ENCODE peak calls at places on chromosomes 3 and 15, in ten cellular contexts. S, Y, K, N, G, Q, Z, W, U and E are unnamed samples.

GRCh38 chr3:38662544-38662943 is 13.1 kb upstream of the SCN5A start:
- DNase-seq in Y (peak; percentile 84), Z (peak; percentile 32), G (peak; percentile 57), S (no peak), K (no peak), U (no peak), Q (no peak), W (no peak), N (no peak), E (no peak)

GRCh38 chr15:58604455-58604923 is 145.0 kb downstream of the ADAM10 start:
- DNase-seq in U (no peak), Y (peak; percentile 81), W (no peak), N (no peak), G (no peak), Z (no peak), Q (no peak), K (no peak), S (no peak), E (no peak)

GRCh38 chr3:195075199-195075940 is 195.6 kb downstream of the XXYLT1 start:
- DNase-seq in W (no peak), Y (no peak), S (no peak), G (peak; percentile 18), U (no peak), Q (peak; percentile 23), K (peak; percentile 42), N (no peak), Z (no peak), E (no peak)

GRCh38 chr3:11145888-11146287 is 8.4 kb upstream of the HRH1 start:
- DNase-seq in G (peak; percentile 96), N (no peak), K (no peak), Z (peak; percentile 79), W (no peak), S (no peak), U (no peak), Y (peak; percentile 96), Q (no peak), E (peak; percentile 75)

GRCh38 chr3:9076985-9077384 is 113.7 kb upstream of the RAD18 start:
- DNase-seq in U (no peak), Y (no peak), G (no peak), N (no peak), K (no peak), S (no peak), Q (no peak), Z (no peak), W (no peak), E (no peak)

GRCh38 chr3:187667526-187667925 is 2.7 kb downstream of the SST start:
- DNase-seq in Y (no peak), S (no peak), G (no peak), W (peak; percentile 30), K (no peak), Q (no peak), N (no peak), U (no peak), Z (no peak), E (no peak)

GRCh38 chr3:184300377-184300717 is 1.3 kb downstream of the PSMD2 start:
- DNase-seq in W (no peak), U (no peak), G (peak; percentile 82), Q (no peak), K (no peak), N (no peak), Z (peak; percentile 84), S (no peak), Y (peak; percentile 86), E (no peak)

GRCh38 chr15:52414936-52415335 is 113.7 kb downstream of the MYO5A start:
- DNase-seq in W (peak; percentile 49), Q (no peak), N (no peak), K (no peak), Y (no peak), U (no peak), G (no peak), Z (no peak), S (no peak), E (no peak)

GRCh38 chr15:43133429-43134156 is at the start of gene TMEM62:
- DNase-seq in Y (peak; percentile 86), G (peak; percentile 79), W (peak; percentile 27), U (peak; percentile 58), S (peak; percentile 59), Q (peak; percentile 93), N (peak; percentile 33), Z (no peak), K (peak; percentile 91), E (no peak)

GRCh38 chr3:46422617-46423016 is 15.6 kb downstream of the CCRL2 start:
- DNase-seq in Y (peak; percentile 97), N (no peak), S (no peak), Z (peak; percentile 70), G (peak; percentile 87), Q (no peak), W (no peak), K (no peak), U (no peak), E (no peak)

GRCh38 chr15:85563328-85563727 is 182.9 kb downstream of the AKAP13 start:
- DNase-seq in U (no peak), S (no peak), Z (no peak), N (no peak), Q (peak; percentile 54), Y (no peak), K (no peak), G (no peak), W (no peak), E (no peak)

GRCh38 chr3:96478496-96478895 is 335.9 kb upstream of the EPHA6 start:
- DNase-seq in W (no peak), Z (no peak), K (no peak), N (no peak), S (no peak), Q (no peak), G (peak; percentile 20), U (no peak), Y (peak; percentile 76), E (no peak)

GRCh38 chr3:14767706-14768105 is 51.1 kb upstream of the FGD5 start:
- DNase-seq in K (no peak), N (no peak), Q (no peak), U (no peak), S (no peak), G (no peak), W (no peak), Z (no peak), Y (no peak), E (no peak)